ENCODE peak calls at places on chromosomes 13 and 19, in four cellular contexts. T is HEK293T, J is K562, Z is HepG2. D is an unnamed sample.

GRCh38 chr13:31610270-31610998 is 128.9 kb upstream of the RXFP2 start:
- DNase-seq in T (no peak), J (no peak), Z (no peak), D (no peak)

GRCh38 chr19:38792250-38793111 is 3.5 kb downstream of the LGALS7B start:
- DNase-seq in T (no peak), J (no peak), Z (no peak), D (peak)

GRCh38 chr19:32890841-32891240 is 21.3 kb upstream of the SLC7A9 start:
- DNase-seq in T (no peak), J (no peak), Z (no peak), D (no peak)

GRCh38 chr13:50129065-50129922 is 114.0 kb downstream of the KCNRG start:
- DNase-seq in T (no peak), J (no peak), Z (no peak), D (no peak)

GRCh38 chr19:33797821-33798633 is 1.4 kb downstream of the KCTD15 start:
- DNase-seq in T (peak), J (peak), Z (no peak), D (peak)

GRCh38 chr13:28564030-28564429 is 69.1 kb upstream of the FLT1 start:
- DNase-seq in T (no peak), J (no peak), Z (no peak), D (no peak)

GRCh38 chr13:25980255-25980654 is 71.6 kb downstream of the SHISA2 start:
- DNase-seq in T (peak), J (no peak), Z (peak), D (peak)

GRCh38 chr19:38401148-38401547 is 1.7 kb upstream of the FAM98C start:
- DNase-seq in T (no peak), J (no peak), Z (peak), D (no peak)

GRCh38 chr13:75489502-75490263 is 7.7 kb upstream of the TBC1D4 start:
- DNase-seq in T (no peak), J (no peak), Z (peak), D (no peak)

GRCh38 chr13:51002736-51003135 is 93.1 kb downstream of the RNASEH2B start:
- DNase-seq in T (no peak), J (no peak), Z (no peak), D (no peak)

GRCh38 chr19:17125052-17125727 is 49.6 kb downstream of the MYO9B start:
- DNase-seq in T (no peak), J (no peak), Z (no peak), D (no peak)

GRCh38 chr19:53037101-53038097 is 7.1 kb upstream of the ERVV-2 start:
- DNase-seq in T (no peak), J (peak), Z (no peak), D (peak)

GRCh38 chr13:44397766-44398223 is 24.2 kb downstream of the SERP2 start:
- DNase-seq in T (no peak), J (peak), Z (no peak), D (no peak)

GRCh38 chr13:73364706-73365105 is 305.9 kb downstream of the KLF5 start:
- DNase-seq in T (no peak), J (no peak), Z (no peak), D (no peak)

GRCh38 chr19:14375055-14375581 is 6.1 kb upstream of the ADGRE5 start:
- DNase-seq in T (no peak), J (no peak), Z (no peak), D (no peak)

GRCh38 chr13:83274679-83275078 is 607.6 kb downstream of the SLITRK1 start:
- DNase-seq in T (no peak), J (no peak), Z (no peak), D (no peak)

GRCh38 chr13:33277946-33278345 is 7.6 kb downstream of the STARD13 start:
- DNase-seq in T (no peak), J (no peak), Z (no peak), D (no peak)

GRCh38 chr19:18435848-18436631 is 1.9 kb downstream of the ISYNA1 start:
- DNase-seq in T (no peak), J (no peak), Z (no peak), D (no peak)

GRCh38 chr19:2329528-2329927 is 1.0 kb downstream of the SPPL2B start:
- DNase-seq in T (no peak), J (no peak), Z (no peak), D (no peak)

GRCh38 chr19:6161271-6161850 is 25.9 kb downstream of the ACSBG2 start:
- DNase-seq in T (peak), J (peak), Z (peak), D (peak)

GRCh38 chr19:55358943-55359908 is 3.8 kb downstream of the GARIN5B start:
- DNase-seq in T (no peak), J (no peak), Z (no peak), D (no peak)

GRCh38 chr13:80038371-80038770 is 302.6 kb downstream of the SPRY2 start:
- DNase-seq in T (no peak), J (no peak), Z (no peak), D (no peak)

GRCh38 chr19:16143399-16144215 is at the start of gene HSH2D:
- DNase-seq in T (no peak), J (no peak), Z (peak), D (peak)

GRCh38 chr13:53137777-53138176 is 109.2 kb downstream of the OLFM4 start:
- DNase-seq in T (no peak), J (no peak), Z (no peak), D (no peak)

GRCh38 chr19:51681286-51681956 is 11.7 kb upstream of the SPACA6 start:
- DNase-seq in T (no peak), J (no peak), Z (no peak), D (no peak)

GRCh38 chr19:46719629-46720515 is 3.0 kb upstream of the PRKD2 start:
- DNase-seq in T (no peak), J (no peak), Z (no peak), D (no peak)

GRCh38 chr19:43778651-43779050 is 2.1 kb downstream of the KCNN4 start:
- DNase-seq in T (no peak), J (no peak), Z (no peak), D (no peak)

GRCh38 chr13:80215368-80215767 is 125.6 kb downstream of the SPRY2 start:
- DNase-seq in T (no peak), J (no peak), Z (no peak), D (no peak)

GRCh38 chr19:57466489-57466888 is 9.5 kb upstream of the VN1R1 start:
- DNase-seq in T (no peak), J (no peak), Z (no peak), D (no peak)

GRCh38 chr19:8017808-8018207 is 12.4 kb upstream of the ELAVL1 start:
- DNase-seq in T (peak), J (peak), Z (peak), D (no peak)

GRCh38 chr13:41613984-41614581 is 156.7 kb downstream of the RGCC start:
- DNase-seq in T (no peak), J (no peak), Z (peak), D (no peak)

GRCh38 chr13:22102237-22102636 is 431.4 kb downstream of the FGF9 start:
- DNase-seq in T (no peak), J (no peak), Z (no peak), D (no peak)

GRCh38 chr13:99448586-99448985 is 52.7 kb upstream of the TM9SF2 start:
- DNase-seq in T (no peak), J (no peak), Z (no peak), D (no peak)

GRCh38 chr19:33813391-33814101 is 16.9 kb downstream of the KCTD15 start:
- DNase-seq in T (no peak), J (no peak), Z (no peak), D (no peak)

GRCh38 chr19:4365341-4365740 is 22.0 kb downstream of the MPND start:
- DNase-seq in T (no peak), J (no peak), Z (no peak), D (no peak)

GRCh38 chr19:43779147-43779819 is 1.5 kb downstream of the KCNN4 start:
- DNase-seq in T (no peak), J (no peak), Z (no peak), D (no peak)

GRCh38 chr13:93328943-93329342 is 102.3 kb downstream of the GPC6 start:
- DNase-seq in T (no peak), J (no peak), Z (peak), D (no peak)

DNA sequence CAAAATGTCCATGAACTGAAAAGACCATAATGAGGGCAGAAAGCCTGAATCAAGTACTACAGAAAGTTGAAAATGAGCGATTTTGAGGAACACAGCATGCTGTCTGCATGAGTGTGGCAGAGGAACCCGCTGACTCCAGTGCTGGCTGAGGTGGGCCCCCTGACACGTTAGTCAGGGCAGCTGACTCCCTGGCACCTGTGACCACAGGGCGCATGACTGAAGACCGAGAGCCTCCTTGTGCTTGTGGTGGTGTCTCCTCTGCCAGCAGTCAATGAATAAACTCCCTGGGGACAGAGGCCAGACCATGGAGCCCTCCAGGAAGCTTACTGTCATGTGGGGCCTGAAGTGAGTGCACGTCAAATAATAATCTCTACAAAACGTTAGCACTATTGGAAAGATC is 38.4 kb upstream of the VSTM2B start:
- DNase-seq in T (peak), J (no peak), Z (no peak), D (no peak)
- TF ChIP-seq SP1 in T (no peak), J (no peak), Z (no peak), D (no peak)

GRCh38 chr13:34300559-34300958 is 482.6 kb downstream of the RFC3 start:
- DNase-seq in T (no peak), J (no peak), Z (peak), D (no peak)
- TF ChIP-seq ELF4 in T (no peak), J (no peak), Z (no peak), D (no peak)

GRCh38 chr19:35797663-35798062 is 15.0 kb downstream of the PRODH2 start:
- DNase-seq in T (no peak), J (peak), Z (no peak), D (peak)
- TF ChIP-seq SP1 in T (no peak), J (no peak), Z (no peak), D (peak)

DNA sequence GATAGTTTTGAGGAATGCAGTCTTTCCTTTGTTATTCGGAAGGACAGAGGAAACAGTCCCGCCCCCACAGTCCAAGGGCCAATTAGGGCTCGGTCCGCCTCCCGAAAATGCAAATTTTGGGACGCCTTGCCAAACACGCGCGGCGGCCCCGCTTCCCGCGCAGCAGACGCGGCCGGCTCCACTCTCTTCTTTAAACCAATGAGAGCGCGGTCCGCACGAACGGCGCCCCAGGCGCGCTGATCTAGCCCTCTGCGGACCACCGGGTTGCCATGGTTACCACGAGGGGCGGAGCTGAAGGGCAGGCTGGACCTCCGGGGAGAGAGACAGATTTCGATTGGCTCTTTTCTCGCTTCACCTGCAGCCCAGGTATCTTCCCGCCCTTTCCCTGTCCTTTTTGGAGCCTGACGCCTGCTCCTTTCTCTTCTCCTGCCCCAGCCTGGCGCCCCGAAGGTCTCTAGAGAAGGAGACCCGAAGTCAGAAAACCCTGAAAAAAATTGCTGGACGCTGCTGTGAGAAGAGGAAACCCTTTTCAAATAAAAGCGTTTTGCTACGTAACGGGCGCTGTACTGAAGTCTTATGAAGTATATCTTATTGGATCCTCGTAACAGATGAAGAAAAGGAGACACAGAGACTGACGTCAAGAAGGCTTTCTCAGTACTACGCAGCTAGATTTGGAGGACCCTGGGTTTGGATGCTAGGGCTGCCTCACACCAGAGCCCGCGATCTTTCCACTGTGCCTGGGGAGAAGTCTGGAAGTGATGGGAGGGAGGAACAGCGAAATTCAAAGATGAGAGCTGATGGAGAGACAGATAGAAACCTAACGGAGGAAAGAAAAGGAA is 2.0 kb downstream of the PTH2 start:
- DNase-seq in T (peak), J (peak), Z (no peak), D (peak)
- TF ChIP-seq ELF4 in T (no peak), J (no peak), Z (no peak), D (no peak)

GRCh38 chr19:11437955-11438354 is 2.5 kb downstream of the PRKCSH start:
- DNase-seq in T (no peak), J (no peak), Z (no peak), D (no peak)
- TF ChIP-seq SP1 in T (no peak), J (no peak), Z (no peak), D (no peak)

DNA sequence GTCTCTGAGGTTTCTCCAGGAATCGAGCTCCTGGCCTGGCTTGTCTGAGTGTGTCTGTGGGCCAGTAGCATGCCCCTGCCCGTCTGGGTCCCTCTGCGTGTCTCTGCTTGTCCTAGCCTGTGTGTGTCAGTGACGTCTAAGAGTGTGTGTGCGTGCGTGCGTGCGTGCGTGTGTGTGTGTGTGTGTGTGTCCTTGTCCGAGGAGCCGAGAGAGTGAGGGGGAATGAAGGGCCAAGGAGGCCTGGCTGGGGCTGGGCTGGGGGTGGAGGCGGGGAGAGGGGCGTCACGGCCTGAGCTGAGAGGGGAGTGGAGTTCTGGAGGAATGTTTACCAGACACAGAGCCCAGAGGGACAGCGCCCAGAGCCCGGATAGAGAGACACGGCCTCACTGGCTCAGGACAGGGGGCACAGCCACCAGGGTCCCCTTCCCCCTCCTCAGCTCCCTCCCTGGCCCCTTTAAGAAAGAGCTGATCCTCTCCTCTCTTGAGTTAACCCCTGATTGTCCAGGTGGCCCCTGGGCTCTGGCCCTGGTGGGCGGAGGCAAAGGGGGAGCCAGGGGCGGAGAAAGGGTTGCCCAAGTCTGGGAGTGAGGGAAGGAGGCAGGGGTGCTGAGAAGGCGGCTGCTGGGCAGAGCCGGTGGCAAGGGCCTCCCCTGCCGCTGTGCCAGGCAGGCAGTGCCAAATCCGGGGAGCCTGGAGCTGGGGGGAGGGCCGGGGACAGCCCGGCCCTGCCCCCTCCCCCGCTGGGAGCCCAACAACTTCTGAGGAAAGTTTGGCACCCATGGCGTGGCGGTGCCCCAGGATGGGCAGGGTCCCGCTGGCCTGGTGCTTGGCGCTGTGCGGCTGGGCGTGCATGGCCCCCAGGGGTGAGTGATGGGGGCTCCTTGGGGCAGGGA is at the start of gene AXL:
- DNase-seq in T (no peak), J (peak), Z (peak), D (peak)
- TF ChIP-seq ELF4 in T (no peak), J (no peak), Z (no peak), D (no peak)